ENCODE peak calls at places on chromosomes 3 and 15, in four cellular contexts. R is uterus, E is ovary, Y is H9. S is an unnamed sample.

GRCh38 chr3:60555704-60556340 is 695.4 kb downstream of the FHIT start:
- DNase-seq in R (no peak), E (no peak), Y (peak; percentile 50), S (no peak)

GRCh38 chr3:5376761-5377160 is 189.3 kb downstream of the EDEM1 start:
- DNase-seq in R (no peak), E (no peak), Y (peak; percentile 79), S (no peak)

GRCh38 chr3:53159415-53160135 is 1.4 kb upstream of the PRKCD start:
- DNase-seq in R (no peak), E (no peak), Y (peak; percentile 78), S (no peak)

GRCh38 chr3:155853214-155854146 is 747 bp downstream of the SLC33A1 start:
- DNase-seq in R (no peak), E (peak; percentile 22), Y (no peak), S (no peak)

GRCh38 chr3:33704891-33705290 is 13.2 kb downstream of the CLASP2 start:
- DNase-seq in R (no peak), E (no peak), Y (no peak), S (no peak)

GRCh38 chr3:55554621-55555020 is 67.5 kb upstream of the WNT5A start:
- DNase-seq in R (no peak), E (no peak), Y (peak; percentile 74), S (no peak)

GRCh38 chr3:187465503-187465902 is 97.3 kb downstream of the RTP4 start:
- DNase-seq in R (no peak), E (no peak), Y (peak; percentile 59), S (no peak)

GRCh38 chr15:54273928-54274327 is 295.7 kb downstream of the UNC13C start:
- DNase-seq in R (no peak), E (no peak), Y (no peak), S (no peak)

GRCh38 chr3:138890555-138891187 is 55.9 kb upstream of the PIK3CB start:
- DNase-seq in R (no peak), E (no peak), Y (no peak), S (no peak)

GRCh38 chr15:28918141-28918983 is 32.6 kb downstream of the APBA2 start:
- DNase-seq in R (no peak), E (no peak), Y (peak; percentile 98), S (no peak)

GRCh38 chr3:97917813-97918536 is 54.3 kb downstream of the RIOX2 start:
- DNase-seq in R (no peak), E (no peak), Y (no peak), S (no peak)

GRCh38 chr3:123386477-123387040 is 62.3 kb downstream of the ADCY5 start:
- DNase-seq in R (no peak), E (peak; percentile 47), Y (no peak), S (no peak)

GRCh38 chr3:34619990-34620389 is 821.6 kb downstream of the PDCD6IP start:
- DNase-seq in R (no peak), E (no peak), Y (peak; percentile 33), S (no peak)

GRCh38 chr3:183058351-183058750 is 40.9 kb downstream of the MCCC1 start:
- DNase-seq in R (no peak), E (no peak), Y (no peak), S (no peak)

GRCh38 chr3:34111361-34111760 is 312.9 kb downstream of the PDCD6IP start:
- DNase-seq in R (no peak), E (no peak), Y (no peak), S (no peak)

GRCh38 chr15:67165653-67166260 is 88.7 kb downstream of the AAGAB start:
- DNase-seq in R (no peak), E (no peak), Y (peak; percentile 91), S (no peak)

GRCh38 chr3:173410836-173411235 is 13.3 kb downstream of the NLGN1 start:
- DNase-seq in R (no peak), E (no peak), Y (no peak), S (no peak)

DNA sequence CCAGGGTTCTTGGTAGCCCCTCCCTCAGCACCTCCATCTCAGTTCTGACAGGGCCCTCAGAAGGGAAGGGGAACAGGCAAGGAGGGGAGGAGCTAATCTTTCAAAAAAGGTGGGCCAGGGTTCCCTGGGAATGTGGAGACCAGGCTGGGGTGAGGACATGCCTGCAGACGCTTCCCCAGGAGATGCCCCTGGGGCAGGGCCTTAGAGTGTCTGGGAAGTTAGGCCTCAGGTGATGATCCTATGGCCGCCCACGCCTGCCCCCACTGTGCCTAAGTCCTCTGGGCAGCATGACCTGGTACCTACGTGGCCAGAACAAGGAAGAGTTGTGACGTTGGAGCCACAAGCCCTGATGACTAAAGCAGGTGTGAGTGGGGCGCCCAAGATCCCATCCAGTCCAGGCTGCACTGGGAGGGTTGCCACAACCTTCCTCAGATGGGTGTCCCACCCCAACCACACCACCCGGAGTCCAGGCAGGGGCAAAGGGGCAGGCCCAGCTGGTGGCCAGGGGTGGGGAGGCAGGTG is 3.9 kb upstream of the SEMA3B start:
- DNase-seq in R (peak; percentile 61), E (peak; percentile 59), Y (no peak), S (no peak)
- H3K27ac ChIP-seq in R (peak overlapping the region; percentile 99), E (peak overlapping the region; percentile 99), Y (no peak overlapping the region), S (peak overlapping the region; percentile 100)

GRCh38 chr3:56930706-56931105 is 129.0 kb upstream of the ARHGEF3 start:
- DNase-seq in R (no peak), E (no peak), Y (no peak), S (no peak)

GRCh38 chr3:56928379-56929068 is 126.8 kb upstream of the ARHGEF3 start:
- DNase-seq in R (no peak), E (no peak), Y (no peak), S (no peak)

GRCh38 chr3:56931816-56932215 is 128.6 kb upstream of the SPATA12 start:
- DNase-seq in R (no peak), E (no peak), Y (no peak), S (no peak)

GRCh38 chr3:56932858-56933257 is 127.6 kb upstream of the SPATA12 start:
- DNase-seq in R (no peak), E (no peak), Y (no peak), S (no peak)

GRCh38 chr3:56929809-56930615 is 128.3 kb upstream of the ARHGEF3 start:
- DNase-seq in R (no peak), E (no peak), Y (no peak), S (no peak)
- H3K27ac ChIP-seq in R (peak overlapping the region; percentile 83), E (no peak overlapping the region), Y (no peak overlapping the region), S (no peak overlapping the region)

GRCh38 chr15:31347067-31347975 is 20.7 kb downstream of the KLF13 start:
- DNase-seq in R (no peak), E (no peak), Y (no peak), S (no peak)
- H3K27ac ChIP-seq in R (no peak overlapping the region), E (no peak overlapping the region), Y (no peak overlapping the region), S (no peak overlapping the region)

GRCh38 chr15:35307026-35307425 is 221.9 kb upstream of the NANOGP8 start:
- DNase-seq in R (no peak), E (no peak), Y (no peak), S (no peak)
- H3K27ac ChIP-seq in R (peak overlapping the region; percentile 64), E (no peak overlapping the region), Y (no peak overlapping the region), S (no peak overlapping the region)

GRCh38 chr3:129123314-129124060 is 1.9 kb upstream of the RAB43 start:
- DNase-seq in R (no peak), E (no peak), Y (no peak), S (no peak)
- H3K27ac ChIP-seq in R (no peak overlapping the region), E (peak overlapping the region; percentile 95), Y (no peak overlapping the region), S (no peak overlapping the region)

GRCh38 chr15:76206325-76206976 is 104.8 kb downstream of the ETFA start:
- DNase-seq in R (peak; percentile 60), E (peak; percentile 65), Y (no peak), S (peak; percentile 29)
- H3K27ac ChIP-seq in R (no peak overlapping the region), E (no peak overlapping the region), Y (no peak overlapping the region), S (no peak overlapping the region)